ENCODE peak calls at places on chromosomes 3 and 15, in nine cellular contexts. One of them, this sample, is unnamed.

GRCh38 chr3:56119575-56120349 is 348.5 kb downstream of the ERC2 start:
- DNase-seq in upper lobe of right lung: no peak
- DNase-seq in esophagus squamous epithelium: no peak
- DNase-seq in kidney: peak; percentile 51
- DNase-seq in sigmoid colon: peak; percentile 71
- DNase-seq in uterus: no peak
- DNase-seq in brain microvascular endothelial cell: no peak
- DNase-seq in heart right ventricle: peak; percentile 13
- DNase-seq in hepatocyte: no peak
- DNase-seq in this sample: no peak

GRCh38 chr3:46378426-46378942 is 7.7 kb downstream of the CCR5 start:
- DNase-seq in upper lobe of right lung: peak; percentile 85
- DNase-seq in esophagus squamous epithelium: no peak
- DNase-seq in kidney: peak; percentile 85
- DNase-seq in sigmoid colon: peak; percentile 73
- DNase-seq in uterus: peak; percentile 31
- DNase-seq in brain microvascular endothelial cell: peak; percentile 58
- DNase-seq in heart right ventricle: peak; percentile 57
- DNase-seq in hepatocyte: peak; percentile 82
- DNase-seq in this sample: peak; percentile 83

GRCh38 chr3:150384517-150385212 is 23.4 kb upstream of the TSC22D2 start:
- DNase-seq in upper lobe of right lung: peak; percentile 69
- DNase-seq in esophagus squamous epithelium: no peak
- DNase-seq in kidney: no peak
- DNase-seq in sigmoid colon: no peak
- DNase-seq in uterus: no peak
- DNase-seq in brain microvascular endothelial cell: no peak
- DNase-seq in heart right ventricle: no peak
- DNase-seq in hepatocyte: peak; percentile 62
- DNase-seq in this sample: no peak

GRCh38 chr3:23675010-23675409 is 130.7 kb upstream of the UBE2E1 start:
- DNase-seq in upper lobe of right lung: no peak
- DNase-seq in esophagus squamous epithelium: no peak
- DNase-seq in kidney: no peak
- DNase-seq in sigmoid colon: no peak
- DNase-seq in uterus: no peak
- DNase-seq in brain microvascular endothelial cell: no peak
- DNase-seq in heart right ventricle: no peak
- DNase-seq in hepatocyte: no peak
- DNase-seq in this sample: no peak

GRCh38 chr15:55289573-55290360 is at the start of gene RAB27A:
- DNase-seq in upper lobe of right lung: peak; percentile 92
- DNase-seq in esophagus squamous epithelium: no peak
- DNase-seq in kidney: peak; percentile 91
- DNase-seq in sigmoid colon: peak; percentile 85
- DNase-seq in uterus: peak; percentile 69
- DNase-seq in brain microvascular endothelial cell: no peak
- DNase-seq in heart right ventricle: peak; percentile 62
- DNase-seq in hepatocyte: peak; percentile 88
- DNase-seq in this sample: no peak

GRCh38 chr3:90044417-90044816 is 937.0 kb downstream of the EPHA3 start:
- DNase-seq in upper lobe of right lung: no peak
- DNase-seq in esophagus squamous epithelium: no peak
- DNase-seq in kidney: no peak
- DNase-seq in sigmoid colon: no peak
- DNase-seq in uterus: no peak
- DNase-seq in brain microvascular endothelial cell: no peak
- DNase-seq in heart right ventricle: no peak
- DNase-seq in hepatocyte: no peak
- DNase-seq in this sample: no peak

GRCh38 chr3:134535186-134535974 is 49.5 kb downstream of the CEP63 start:
- DNase-seq in upper lobe of right lung: no peak
- DNase-seq in esophagus squamous epithelium: no peak
- DNase-seq in kidney: no peak
- DNase-seq in sigmoid colon: no peak
- DNase-seq in uterus: no peak
- DNase-seq in brain microvascular endothelial cell: no peak
- DNase-seq in heart right ventricle: no peak
- DNase-seq in hepatocyte: no peak
- DNase-seq in this sample: no peak

GRCh38 chr15:78638658-78639314 is 2.2 kb downstream of the CHRNB4 start:
- DNase-seq in upper lobe of right lung: peak; percentile 51
- DNase-seq in esophagus squamous epithelium: no peak
- DNase-seq in kidney: no peak
- DNase-seq in sigmoid colon: no peak
- DNase-seq in uterus: no peak
- DNase-seq in brain microvascular endothelial cell: peak; percentile 40
- DNase-seq in heart right ventricle: peak; percentile 49
- DNase-seq in hepatocyte: peak; percentile 84
- DNase-seq in this sample: no peak

GRCh38 chr3:101303089-101303731 is 17.2 kb downstream of the IMPG2 start:
- DNase-seq in upper lobe of right lung: no peak
- DNase-seq in esophagus squamous epithelium: no peak
- DNase-seq in kidney: no peak
- DNase-seq in sigmoid colon: no peak
- DNase-seq in uterus: no peak
- DNase-seq in brain microvascular endothelial cell: no peak
- DNase-seq in heart right ventricle: no peak
- DNase-seq in hepatocyte: no peak
- DNase-seq in this sample: no peak

GRCh38 chr3:87318609-87319008 is 42.2 kb upstream of the POU1F1 start:
- DNase-seq in upper lobe of right lung: no peak
- DNase-seq in esophagus squamous epithelium: no peak
- DNase-seq in kidney: no peak
- DNase-seq in sigmoid colon: no peak
- DNase-seq in uterus: no peak
- DNase-seq in brain microvascular endothelial cell: no peak
- DNase-seq in heart right ventricle: no peak
- DNase-seq in hepatocyte: no peak
- DNase-seq in this sample: no peak

GRCh38 chr15:88591384-88591783 is 29.8 kb upstream of the AEN start:
- DNase-seq in upper lobe of right lung: no peak
- DNase-seq in esophagus squamous epithelium: no peak
- DNase-seq in kidney: no peak
- DNase-seq in sigmoid colon: no peak
- DNase-seq in uterus: no peak
- DNase-seq in brain microvascular endothelial cell: no peak
- DNase-seq in heart right ventricle: no peak
- DNase-seq in hepatocyte: no peak
- DNase-seq in this sample: no peak

GRCh38 chr3:194756460-194757355 is 71.0 kb downstream of the FAM43A start:
- DNase-seq in upper lobe of right lung: no peak
- DNase-seq in esophagus squamous epithelium: no peak
- DNase-seq in kidney: peak; percentile 54
- DNase-seq in sigmoid colon: peak; percentile 81
- DNase-seq in uterus: peak; percentile 25
- DNase-seq in brain microvascular endothelial cell: no peak
- DNase-seq in heart right ventricle: no peak
- DNase-seq in hepatocyte: no peak
- DNase-seq in this sample: no peak

GRCh38 chr3:197833930-197834715 is 43.1 kb downstream of the LRCH3 start:
- DNase-seq in upper lobe of right lung: no peak
- DNase-seq in esophagus squamous epithelium: no peak
- DNase-seq in kidney: no peak
- DNase-seq in sigmoid colon: no peak
- DNase-seq in uterus: no peak
- DNase-seq in brain microvascular endothelial cell: no peak
- DNase-seq in heart right ventricle: no peak
- DNase-seq in hepatocyte: no peak
- DNase-seq in this sample: no peak

GRCh38 chr3:72380711-72381508 is 467.3 kb downstream of the SHQ1 start:
- DNase-seq in upper lobe of right lung: no peak
- DNase-seq in esophagus squamous epithelium: no peak
- DNase-seq in kidney: no peak
- DNase-seq in sigmoid colon: no peak
- DNase-seq in uterus: no peak
- DNase-seq in brain microvascular endothelial cell: no peak
- DNase-seq in heart right ventricle: no peak
- DNase-seq in hepatocyte: no peak
- DNase-seq in this sample: no peak

GRCh38 chr3:121645054-121645453 is 15.6 kb downstream of the HCLS1 start:
- DNase-seq in upper lobe of right lung: no peak
- DNase-seq in esophagus squamous epithelium: no peak
- DNase-seq in kidney: no peak
- DNase-seq in sigmoid colon: no peak
- DNase-seq in uterus: no peak
- DNase-seq in brain microvascular endothelial cell: no peak
- DNase-seq in heart right ventricle: no peak
- DNase-seq in hepatocyte: no peak
- DNase-seq in this sample: no peak
- H3K4me3 ChIP-seq in upper lobe of right lung: no peak overlapping the region
- H3K4me3 ChIP-seq in esophagus squamous epithelium: no peak overlapping the region
- H3K4me3 ChIP-seq in kidney: no peak overlapping the region
- H3K4me3 ChIP-seq in sigmoid colon: no peak overlapping the region
- H3K4me3 ChIP-seq in uterus: no peak overlapping the region
- H3K4me3 ChIP-seq in brain microvascular endothelial cell: no peak overlapping the region
- H3K4me3 ChIP-seq in heart right ventricle: no peak overlapping the region
- H3K4me3 ChIP-seq in hepatocyte: no peak overlapping the region
- H3K4me3 ChIP-seq in this sample: no peak overlapping the region

GRCh38 chr3:58693929-58694850 is 27.6 kb upstream of the FAM3D start:
- DNase-seq in upper lobe of right lung: no peak
- DNase-seq in esophagus squamous epithelium: no peak
- DNase-seq in kidney: no peak
- DNase-seq in sigmoid colon: no peak
- DNase-seq in uterus: no peak
- DNase-seq in brain microvascular endothelial cell: no peak
- DNase-seq in heart right ventricle: no peak
- DNase-seq in hepatocyte: no peak
- DNase-seq in this sample: peak; percentile 4

GRCh38 chr3:58690490-58690889 is 23.9 kb upstream of the FAM3D start:
- DNase-seq in upper lobe of right lung: no peak
- DNase-seq in esophagus squamous epithelium: no peak
- DNase-seq in kidney: no peak
- DNase-seq in sigmoid colon: no peak
- DNase-seq in uterus: no peak
- DNase-seq in brain microvascular endothelial cell: no peak
- DNase-seq in heart right ventricle: no peak
- DNase-seq in hepatocyte: no peak
- DNase-seq in this sample: no peak

GRCh38 chr3:58692484-58692883 is 25.9 kb upstream of the FAM3D start:
- DNase-seq in upper lobe of right lung: no peak
- DNase-seq in esophagus squamous epithelium: no peak
- DNase-seq in kidney: no peak
- DNase-seq in sigmoid colon: no peak
- DNase-seq in uterus: no peak
- DNase-seq in brain microvascular endothelial cell: no peak
- DNase-seq in heart right ventricle: no peak
- DNase-seq in hepatocyte: no peak
- DNase-seq in this sample: no peak

GRCh38 chr3:58688563-58688962 is 22.0 kb upstream of the FAM3D start:
- DNase-seq in upper lobe of right lung: no peak
- DNase-seq in esophagus squamous epithelium: no peak
- DNase-seq in kidney: no peak
- DNase-seq in sigmoid colon: no peak
- DNase-seq in uterus: no peak
- DNase-seq in brain microvascular endothelial cell: no peak
- DNase-seq in heart right ventricle: no peak
- DNase-seq in hepatocyte: peak; percentile 21
- DNase-seq in this sample: no peak

GRCh38 chr3:58691997-58692396 is 25.4 kb upstream of the FAM3D start:
- DNase-seq in upper lobe of right lung: no peak
- DNase-seq in esophagus squamous epithelium: no peak
- DNase-seq in kidney: no peak
- DNase-seq in sigmoid colon: no peak
- DNase-seq in uterus: no peak
- DNase-seq in brain microvascular endothelial cell: no peak
- DNase-seq in heart right ventricle: no peak
- DNase-seq in hepatocyte: no peak
- DNase-seq in this sample: no peak
- H3K27ac ChIP-seq in upper lobe of right lung: no peak overlapping the region
- H3K27ac ChIP-seq in esophagus squamous epithelium: no peak overlapping the region
- H3K27ac ChIP-seq in kidney: no peak overlapping the region
- H3K27ac ChIP-seq in sigmoid colon: no peak overlapping the region
- H3K27ac ChIP-seq in uterus: no peak overlapping the region
- H3K27ac ChIP-seq in brain microvascular endothelial cell: no peak overlapping the region
- H3K27ac ChIP-seq in heart right ventricle: no peak overlapping the region
- H3K27ac ChIP-seq in hepatocyte: no peak overlapping the region
- H3K27ac ChIP-seq in this sample: no peak overlapping the region

GRCh38 chr3:153442799-153443487 is 280.9 kb downstream of the RAP2B start:
- DNase-seq in upper lobe of right lung: no peak
- DNase-seq in esophagus squamous epithelium: no peak
- DNase-seq in kidney: no peak
- DNase-seq in sigmoid colon: no peak
- DNase-seq in uterus: no peak
- DNase-seq in brain microvascular endothelial cell: no peak
- DNase-seq in heart right ventricle: no peak
- DNase-seq in hepatocyte: no peak
- DNase-seq in this sample: no peak

GRCh38 chr3:153440311-153440710 is 278.3 kb downstream of the RAP2B start:
- DNase-seq in upper lobe of right lung: no peak
- DNase-seq in esophagus squamous epithelium: no peak
- DNase-seq in kidney: no peak
- DNase-seq in sigmoid colon: no peak
- DNase-seq in uterus: no peak
- DNase-seq in brain microvascular endothelial cell: no peak
- DNase-seq in heart right ventricle: no peak
- DNase-seq in hepatocyte: no peak
- DNase-seq in this sample: no peak

GRCh38 chr3:153445817-153446216 is 283.8 kb downstream of the RAP2B start:
- DNase-seq in upper lobe of right lung: no peak
- DNase-seq in esophagus squamous epithelium: no peak
- DNase-seq in kidney: no peak
- DNase-seq in sigmoid colon: no peak
- DNase-seq in uterus: no peak
- DNase-seq in brain microvascular endothelial cell: no peak
- DNase-seq in heart right ventricle: no peak
- DNase-seq in hepatocyte: peak; percentile 13
- DNase-seq in this sample: no peak

GRCh38 chr3:153442386-153442785 is 280.4 kb downstream of the RAP2B start:
- DNase-seq in upper lobe of right lung: no peak
- DNase-seq in esophagus squamous epithelium: no peak
- DNase-seq in kidney: no peak
- DNase-seq in sigmoid colon: no peak
- DNase-seq in uterus: no peak
- DNase-seq in brain microvascular endothelial cell: no peak
- DNase-seq in heart right ventricle: no peak
- DNase-seq in hepatocyte: no peak
- DNase-seq in this sample: no peak

DNA sequence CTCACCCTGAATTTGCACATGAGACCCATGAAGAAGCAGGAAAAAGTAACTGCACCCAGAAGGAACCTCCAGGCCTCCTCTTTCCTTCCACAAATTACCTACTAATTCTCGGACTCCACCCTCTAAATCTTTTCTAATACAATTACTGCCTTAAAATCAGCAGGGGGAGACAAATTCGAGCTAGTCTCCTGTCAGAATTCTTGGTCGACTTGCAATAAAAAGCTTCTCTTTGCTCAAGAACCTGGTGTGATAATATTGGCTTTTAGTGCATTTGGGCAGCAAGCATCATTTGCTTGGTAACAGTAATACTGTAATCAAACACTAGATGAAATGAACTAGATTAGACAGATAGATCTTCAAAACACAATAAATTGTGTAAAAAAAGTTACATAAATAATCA is 281.9 kb downstream of the RAP2B start:
- DNase-seq in upper lobe of right lung: no peak
- DNase-seq in esophagus squamous epithelium: no peak
- DNase-seq in kidney: no peak
- DNase-seq in sigmoid colon: no peak
- DNase-seq in uterus: no peak
- DNase-seq in brain microvascular endothelial cell: no peak
- DNase-seq in heart right ventricle: no peak
- DNase-seq in hepatocyte: no peak
- DNase-seq in this sample: no peak
- TF ChIP-seq CTCF in upper lobe of right lung: no peak
- TF ChIP-seq CTCF in esophagus squamous epithelium: no peak
- TF ChIP-seq CTCF in kidney: no peak
- TF ChIP-seq CTCF in sigmoid colon: no peak
- TF ChIP-seq CTCF in uterus: no peak
- TF ChIP-seq CTCF in brain microvascular endothelial cell: peak; percentile 35
- TF ChIP-seq CTCF in heart right ventricle: no peak
- TF ChIP-seq CTCF in hepatocyte: peak; percentile 6
- TF ChIP-seq CTCF in this sample: no peak

GRCh38 chr3:52531636-52532516 is 1.8 kb downstream of the NT5DC2 start:
- DNase-seq in upper lobe of right lung: peak; percentile 65
- DNase-seq in esophagus squamous epithelium: no peak
- DNase-seq in kidney: peak; percentile 76
- DNase-seq in sigmoid colon: peak; percentile 64
- DNase-seq in uterus: peak; percentile 24
- DNase-seq in brain microvascular endothelial cell: no peak
- DNase-seq in heart right ventricle: peak; percentile 3
- DNase-seq in hepatocyte: no peak
- DNase-seq in this sample: no peak
- H3K4me3 ChIP-seq in upper lobe of right lung: peak overlapping the region; percentile 67
- H3K4me3 ChIP-seq in esophagus squamous epithelium: peak overlapping the region; percentile 70
- H3K4me3 ChIP-seq in kidney: no peak overlapping the region
- H3K4me3 ChIP-seq in sigmoid colon: peak overlapping the region; percentile 57
- H3K4me3 ChIP-seq in uterus: no peak overlapping the region
- H3K4me3 ChIP-seq in brain microvascular endothelial cell: peak overlapping the region; percentile 82
- H3K4me3 ChIP-seq in heart right ventricle: peak overlapping the region; percentile 70
- H3K4me3 ChIP-seq in hepatocyte: no peak overlapping the region
- H3K4me3 ChIP-seq in this sample: peak overlapping the region; percentile 64